ENCODE peak calls at places on chromosomes 3 and 15, in six cellular contexts. L is sigmoid colon, B is GM12892, F is upper lobe of left lung, Q is ovary, M is HepG2. A is an unnamed sample.

GRCh38 chr3:64796597-64796996 is 108.8 kb upstream of the ADAMTS9 start:
- DNase-seq in L (no peak), B (no peak), F (no peak), Q (no peak), M (no peak), A (no peak)

GRCh38 chr15:57384816-57385215 is 8.5 kb downstream of the CGNL1 start:
- DNase-seq in L (no peak), B (no peak), F (no peak), Q (no peak), M (peak; percentile 44), A (no peak)

GRCh38 chr3:159839561-159840379 is 148.9 kb upstream of the IL12A start:
- DNase-seq in L (peak; percentile 76), B (no peak), F (peak; percentile 47), Q (no peak), M (no peak), A (peak; percentile 20)

GRCh38 chr15:69561071-69561784 is 108.6 kb downstream of the RPLP1 start:
- DNase-seq in L (no peak), B (no peak), F (no peak), Q (no peak), M (peak; percentile 80), A (no peak)

GRCh38 chr3:52198643-52199608 is 966 bp downstream of the ALAS1 start:
- DNase-seq in L (no peak), B (no peak), F (no peak), Q (no peak), M (no peak), A (no peak)

GRCh38 chr3:42970557-42970956 is 8.6 kb upstream of the GASK1A start:
- DNase-seq in L (no peak), B (no peak), F (no peak), Q (no peak), M (no peak), A (no peak)

GRCh38 chr3:72123908-72124441 is 339.0 kb upstream of the PROK2 start:
- DNase-seq in L (peak; percentile 81), B (no peak), F (peak; percentile 35), Q (peak; percentile 54), M (peak; percentile 21), A (no peak)

GRCh38 chr3:1703169-1703568 is 395.5 kb upstream of the CNTN4 start:
- DNase-seq in L (no peak), B (no peak), F (no peak), Q (no peak), M (no peak), A (no peak)

GRCh38 chr15:93495799-93496637 is 407.0 kb upstream of the RGMA start:
- DNase-seq in L (no peak), B (no peak), F (no peak), Q (no peak), M (no peak), A (no peak)

GRCh38 chr3:40129981-40130380 is 179.5 kb upstream of the EIF1B start:
- DNase-seq in L (no peak), B (no peak), F (no peak), Q (no peak), M (no peak), A (no peak)

GRCh38 chr3:29773481-29773880 is 492.6 kb downstream of the RBMS3 start:
- DNase-seq in L (no peak), B (no peak), F (no peak), Q (no peak), M (no peak), A (no peak)

GRCh38 chr15:85073556-85074194 is 92.0 kb downstream of the PDE8A start:
- DNase-seq in L (no peak), B (no peak), F (no peak), Q (no peak), M (no peak), A (no peak)

GRCh38 chr3:155494332-155494731 is 200.8 kb upstream of the STRIT1 start:
- DNase-seq in L (no peak), B (no peak), F (no peak), Q (no peak), M (no peak), A (no peak)

GRCh38 chr3:72487078-72487765 is 361.0 kb downstream of the SHQ1 start:
- DNase-seq in L (peak; percentile 79), B (peak; percentile 31), F (peak; percentile 86), Q (peak; percentile 22), M (peak; percentile 5), A (no peak)

GRCh38 chr3:111797035-111797717 is 61.9 kb upstream of the PHLDB2 start:
- DNase-seq in L (no peak), B (no peak), F (no peak), Q (no peak), M (no peak), A (no peak)

GRCh38 chr3:28287046-28287445 is 45.6 kb downstream of the CMC1 start:
- DNase-seq in L (no peak), B (no peak), F (no peak), Q (no peak), M (no peak), A (no peak)

GRCh38 chr3:126216416-126216815 is 36.0 kb upstream of the ALDH1L1 start:
- DNase-seq in L (no peak), B (no peak), F (no peak), Q (no peak), M (no peak), A (no peak)

GRCh38 chr3:124773351-124774304 is 43.4 kb downstream of the UMPS start:
- DNase-seq in L (no peak), B (no peak), F (no peak), Q (no peak), M (no peak), A (no peak)

GRCh38 chr15:82197734-82198594 is 64.6 kb downstream of the EFL1 start:
- DNase-seq in L (peak; percentile 82), B (peak; percentile 23), F (peak; percentile 42), Q (peak; percentile 57), M (peak; percentile 56), A (peak; percentile 17)

GRCh38 chr15:65873271-65873670 is 4.0 kb downstream of the RAB11A start:
- DNase-seq in L (no peak), B (no peak), F (no peak), Q (no peak), M (no peak), A (no peak)

GRCh38 chr3:187403768-187404270 is 35.6 kb downstream of the RTP4 start:
- DNase-seq in L (no peak), B (no peak), F (no peak), Q (no peak), M (peak; percentile 9), A (no peak)

GRCh38 chr3:133573054-133573628 is 345 bp upstream of the CDV3 start:
- DNase-seq in L (peak; percentile 100), B (peak; percentile 61), F (peak; percentile 100), Q (peak; percentile 100), M (peak; percentile 99), A (peak; percentile 62)
- TF ChIP-seq POLR2A in L (no peak), B (peak; percentile 77), F (peak; percentile 42), Q (peak; percentile 34), M (peak; percentile 96), A (peak; percentile 90)

DNA sequence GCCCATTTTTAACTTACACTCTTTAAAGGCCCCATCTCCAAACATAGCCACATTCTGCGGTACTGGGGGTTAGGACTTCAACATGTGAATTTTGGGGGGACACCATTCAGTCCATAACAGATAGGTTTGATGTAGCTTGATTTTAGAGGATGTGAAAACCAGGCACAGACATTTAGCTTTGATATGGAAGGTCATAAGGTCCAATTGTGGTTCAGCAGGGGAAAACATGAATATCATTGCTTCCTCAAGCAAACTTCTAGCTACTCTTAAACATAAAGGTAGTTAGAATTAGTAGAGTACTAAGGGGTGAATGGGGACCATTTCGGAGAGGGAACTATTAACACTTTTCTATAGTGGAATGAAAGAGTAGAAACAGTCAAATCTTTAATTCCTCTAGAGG is 13.6 kb upstream of the NFKBIZ start:
- DNase-seq in L (no peak), B (no peak), F (no peak), Q (no peak), M (no peak), A (no peak)
- TF ChIP-seq POLR2A in L (no peak), B (no peak), F (no peak), Q (no peak), M (no peak), A (no peak)

GRCh38 chr3:196192036-196193001 is 18.9 kb downstream of the ZDHHC19 start:
- DNase-seq in L (no peak), B (no peak), F (peak; percentile 69), Q (no peak), M (peak; percentile 35), A (no peak)
- TF ChIP-seq POLR2A in L (no peak), B (peak; percentile 46), F (peak; percentile 59), Q (no peak), M (no peak), A (peak; percentile 55)

DNA sequence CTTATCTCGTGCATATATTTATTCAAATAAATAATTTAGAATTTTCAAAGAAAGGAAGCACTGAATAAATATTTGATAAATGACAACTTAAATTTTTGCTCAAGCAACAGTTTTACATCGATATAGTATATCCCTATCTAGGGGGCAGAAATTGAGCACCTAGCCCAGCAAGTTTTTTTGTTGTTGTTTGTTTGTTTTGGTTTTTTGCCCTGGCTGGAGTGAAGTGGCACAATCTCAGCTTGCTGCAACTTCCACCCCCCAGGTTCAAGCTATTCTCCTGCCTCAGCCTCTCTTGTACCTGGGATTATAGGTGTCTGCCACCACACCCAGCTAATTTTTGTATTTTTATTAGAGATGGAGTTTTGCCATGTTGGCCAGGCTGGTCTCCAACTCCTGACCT is 42.4 kb downstream of the OIP5 start:
- DNase-seq in L (no peak), B (no peak), F (no peak), Q (no peak), M (no peak), A (no peak)
- TF ChIP-seq POLR2A in L (no peak), B (no peak), F (no peak), Q (no peak), M (no peak), A (no peak)

DNA sequence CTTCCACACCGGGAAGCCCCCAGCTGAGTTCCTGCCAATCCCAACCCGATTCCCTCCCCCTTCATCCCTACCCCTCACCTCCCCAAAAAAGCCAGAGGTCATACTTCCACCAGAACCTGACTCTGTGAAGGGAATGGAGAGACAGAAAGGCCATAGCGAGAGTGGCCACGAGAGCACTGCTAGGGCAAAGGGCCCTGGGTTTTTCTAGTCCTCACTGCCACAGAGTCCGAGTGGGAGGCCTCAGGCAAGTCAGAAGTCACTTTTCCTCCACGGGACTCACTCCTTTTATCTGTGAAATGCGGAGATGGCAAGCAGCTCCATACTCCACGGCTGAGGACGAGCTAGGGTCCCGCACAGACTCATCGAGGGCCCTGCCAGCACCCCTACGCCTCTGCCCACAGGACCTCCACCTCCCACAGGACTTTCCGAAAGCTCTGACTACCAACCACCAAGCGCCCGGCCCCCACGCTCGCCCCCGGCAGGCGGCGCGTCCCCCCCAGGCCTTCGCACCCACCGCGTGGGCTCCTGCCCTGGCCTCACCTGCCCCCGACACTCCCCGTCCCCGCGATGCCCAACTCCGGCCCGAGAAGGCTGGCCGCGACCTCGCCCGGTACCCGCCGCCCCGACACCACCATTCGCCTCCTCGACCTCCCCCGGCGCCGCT is 794 bp downstream of the ATP13A3 start:
- DNase-seq in L (peak; percentile 78), B (peak; percentile 34), F (peak; percentile 39), Q (peak; percentile 35), M (no peak), A (peak; percentile 32)
- TF ChIP-seq POLR2A in L (no peak), B (no peak), F (peak; percentile 36), Q (no peak), M (no peak), A (no peak)

DNA sequence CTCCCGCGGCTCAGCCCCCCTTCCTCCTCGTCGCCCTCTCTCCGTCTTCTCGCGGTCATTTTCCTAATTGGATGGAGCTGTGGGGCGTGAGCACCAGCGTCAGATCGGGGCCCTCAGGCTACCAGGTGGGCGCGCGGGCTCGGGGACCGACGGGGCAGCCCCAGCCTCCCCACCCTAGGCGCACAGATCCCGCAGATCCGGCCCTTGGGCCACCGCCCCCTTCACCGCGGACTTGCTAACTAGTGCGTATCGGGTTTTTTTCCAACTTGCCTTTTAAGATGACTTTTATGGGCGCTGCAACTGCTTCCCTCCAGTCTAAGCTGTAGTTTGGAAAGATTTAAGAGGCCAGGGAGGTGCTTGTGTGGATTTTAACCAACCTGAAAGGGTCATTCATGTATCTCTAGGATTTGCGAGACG is 1.3 kb downstream of the ZNF710 start:
- DNase-seq in L (peak; percentile 78), B (peak; percentile 53), F (peak; percentile 60), Q (peak; percentile 51), M (no peak), A (no peak)
- TF ChIP-seq POLR2A in L (no peak), B (peak; percentile 42), F (no peak), Q (no peak), M (peak; percentile 47), A (no peak)